ENCODE peak calls at places on chromosome 21, in eight cellular contexts. Z is right cardiac atrium; N is heart left ventricle; V is NCI-H1105 treated with DMSO at 0.1 percent for 48 hours; K is GM04504; U is activated naive CD8-positive, alpha-beta T cell treated with anti-CD3 and anti-CD28 coated beads, Interleukin-2, amount 50 U/mL, for 24 hours; L is AG04450; M is iris pigment epithelial cell. J is an unnamed sample.

GRCh38 chr21:26804895-26805609 is 40.2 kb downstream of the ADAMTS1 start:
- DNase-seq in U (no peak), N (no peak), Z (no peak), V (no peak), M (no peak), K (no peak), L (no peak), J (no peak)

GRCh38 chr21:31176725-31177124 is 138.4 kb upstream of the KRTAP19-8 start:
- DNase-seq in K (no peak), V (no peak), U (no peak), M (peak), N (no peak), L (no peak), Z (no peak), J (no peak)

GRCh38 chr21:43355196-43355924 is 71.6 kb downstream of the SIK1 start:
- DNase-seq in V (no peak), K (no peak), N (no peak), M (no peak), Z (peak), L (no peak), U (no peak), J (no peak)

GRCh38 chr21:40800126-40800525 is 46.8 kb downstream of the DSCAM start:
- DNase-seq in K (no peak), N (no peak), M (no peak), U (no peak), L (no peak), V (no peak), Z (no peak), J (no peak)

GRCh38 chr21:33948096-33948950 is 32.7 kb upstream of the ATP5PO start:
- DNase-seq in L (no peak), V (peak), N (peak), Z (peak), U (peak), K (no peak), M (peak), J (peak)

GRCh38 chr21:28540514-28540913 is 452.2 kb downstream of the LTN1 start:
- DNase-seq in N (no peak), M (peak), Z (no peak), L (peak), V (no peak), K (no peak), U (no peak), J (no peak)

GRCh38 chr21:33325222-33326067 is 675 bp downstream of the IFNAR1 start:
- DNase-seq in V (peak), K (peak), L (peak), M (peak), U (peak), N (peak), Z (peak), J (peak)

GRCh38 chr21:31222142-31222541 is 121.9 kb downstream of the TIAM1 start:
- DNase-seq in V (peak), M (peak), K (no peak), L (no peak), N (no peak), Z (no peak), U (no peak), J (no peak)

GRCh38 chr21:27244356-27244755 is 277.5 kb upstream of the ADAMTS5 start:
- DNase-seq in K (no peak), U (no peak), Z (no peak), N (no peak), V (no peak), L (no peak), M (peak), J (no peak)

GRCh38 chr21:30642564-30642963 is at the start of gene KRTAP20-3:
- DNase-seq in Z (no peak), K (no peak), L (no peak), M (no peak), V (no peak), N (no peak), U (no peak), J (no peak)

J was measured in NCI-H748 treated with DMSO at 0.1 percent for 48 hours.